ENCODE peak calls at places on chromosome 4, in seven cellular contexts. D is effector CD4-positive, alpha-beta T cell; K is T1000; W is NCI-H446; O is nucleus accumbens; Q is Right ventricle myocardium superior; B is activated T-cell treated with anti-CD3 and anti-CD28 coated beads for 1 hour. G is an unnamed sample.

GRCh38 chr4:158670975-158671664 is 567 bp downstream of the C4orf46 start:
- DNase-seq in D (peak; percentile 31), Q (peak; percentile 84), O (peak; percentile 41), W (peak; percentile 65), K (peak; percentile 1), B (peak; percentile 20), G (peak; percentile 41)

GRCh38 chr4:118849867-118850812 is 14.2 kb upstream of the SEC24D start:
- DNase-seq in K (no peak), B (peak; percentile 11), W (no peak), O (no peak), Q (no peak), D (peak; percentile 11), G (no peak)

GRCh38 chr4:8548731-8549351 is 31.4 kb upstream of the GPR78 start:
- DNase-seq in Q (no peak), B (no peak), D (no peak), O (no peak), W (no peak), K (no peak), G (no peak)

GRCh38 chr4:89000844-89001360 is 56.1 kb downstream of the FAM13A start:
- DNase-seq in K (no peak), O (no peak), Q (no peak), D (no peak), B (no peak), W (peak; percentile 81), G (peak; percentile 56)

GRCh38 chr4:159484861-159485260 is 382.0 kb downstream of the RAPGEF2 start:
- DNase-seq in O (no peak), D (no peak), K (no peak), Q (no peak), B (no peak), W (no peak), G (no peak)

GRCh38 chr4:74845834-74846233 is 51.5 kb upstream of the BTC start:
- DNase-seq in Q (no peak), D (no peak), K (no peak), W (no peak), B (no peak), O (no peak), G (no peak)

GRCh38 chr4:138573246-138573645 is 331.1 kb upstream of the SLC7A11 start:
- DNase-seq in Q (no peak), D (no peak), O (no peak), W (no peak), B (no peak), K (no peak), G (no peak)

GRCh38 chr4:89054627-89055026 is 2.4 kb downstream of the FAM13A start:
- DNase-seq in O (no peak), Q (no peak), D (no peak), K (no peak), B (no peak), W (no peak), G (no peak)

GRCh38 chr4:18980516-18981233 is 959.1 kb upstream of the LCORL start:
- DNase-seq in K (no peak), O (no peak), Q (no peak), W (no peak), B (no peak), D (no peak), G (no peak)

GRCh38 chr4:41327770-41328169 is 71.0 kb downstream of the UCHL1 start:
- DNase-seq in K (no peak), O (no peak), D (no peak), B (no peak), Q (no peak), W (no peak), G (no peak)

GRCh38 chr4:103002551-103002950 is 17.0 kb downstream of the SLC9B1 start:
- DNase-seq in K (no peak), Q (no peak), W (no peak), B (no peak), O (no peak), D (no peak), G (no peak)

GRCh38 chr4:4858527-4858926 is 938 bp upstream of the MSX1 start:
- DNase-seq in B (no peak), W (no peak), D (no peak), Q (no peak), O (no peak), K (no peak), G (no peak)

GRCh38 chr4:181962321-181962720 is 280.9 kb upstream of the TENM3 start:
- DNase-seq in O (no peak), K (no peak), Q (no peak), B (no peak), D (no peak), W (no peak), G (no peak)

GRCh38 chr4:114729339-114729738 is 130.7 kb downstream of the UGT8 start:
- DNase-seq in B (no peak), O (no peak), W (peak; percentile 82), K (no peak), Q (no peak), D (no peak), G (peak; percentile 47)

GRCh38 chr4:84849051-84849640 is 117.3 kb downstream of the WDFY3 start:
- DNase-seq in D (no peak), O (no peak), B (no peak), Q (no peak), W (no peak), K (no peak), G (no peak)

GRCh38 chr4:93182722-93183121 is 645.8 kb upstream of the ATOH1 start:
- DNase-seq in B (no peak), D (no peak), W (peak; percentile 17), O (no peak), Q (no peak), K (no peak), G (no peak)

GRCh38 chr4:25180524-25181131 is 20.4 kb upstream of the SEPSECS start:
- DNase-seq in O (peak; percentile 3), B (no peak), Q (no peak), W (peak; percentile 37), K (no peak), D (no peak), G (peak; percentile 25)

GRCh38 chr4:16677545-16677944 is 220.9 kb downstream of the LDB2 start:
- DNase-seq in D (no peak), B (no peak), W (no peak), O (no peak), K (no peak), Q (no peak), G (no peak)

GRCh38 chr4:140000232-140000631 is 153.8 kb downstream of the MAML3 start:
- DNase-seq in O (no peak), W (no peak), Q (no peak), K (no peak), B (no peak), D (no peak), G (no peak)

GRCh38 chr4:75512336-75513211 is 1.6 kb downstream of the RCHY1 start:
- DNase-seq in K (no peak), W (no peak), D (no peak), O (no peak), Q (no peak), B (no peak), G (no peak)

G was measured in NCI-H1694.